ENCODE peak calls at places on chromosome 1, in five cellular contexts. J, P, S, V and W are unnamed samples.

GRCh38 chr1:206544562-206545257 is 37.4 kb downstream of the RASSF5 start:
- ATAC-seq in J (peak), S (peak), P (peak), V (peak), W (peak)

GRCh38 chr1:101124405-101124804 is 98.8 kb upstream of the DPH5 start:
- ATAC-seq in S (no peak), V (no peak), J (no peak), P (no peak), W (no peak)

GRCh38 chr1:100719490-100719889 is at the start of gene VCAM1:
- ATAC-seq in V (no peak), P (peak), S (peak), J (no peak), W (peak)

GRCh38 chr1:226643701-226644540 is 95.2 kb downstream of the ITPKB start:
- ATAC-seq in V (no peak), J (no peak), S (no peak), P (peak), W (no peak)

GRCh38 chr1:236018885-236019453 is 45.9 kb downstream of the NID1 start:
- ATAC-seq in V (no peak), J (peak), S (peak), P (no peak), W (no peak)

GRCh38 chr1:4309676-4310320 is 344.6 kb upstream of the AJAP1 start:
- ATAC-seq in S (no peak), P (no peak), V (no peak), J (no peak), W (no peak)

GRCh38 chr1:185560760-185561159 is 173.4 kb upstream of the HMCN1 start:
- ATAC-seq in P (no peak), S (no peak), J (no peak), V (no peak), W (no peak)

GRCh38 chr1:202709276-202710041 is 795 bp downstream of the SYT2 start:
- ATAC-seq in J (no peak), P (no peak), S (peak), V (no peak), W (no peak)

GRCh38 chr1:64944913-64945312 is 21.4 kb downstream of the JAK1 start:
- ATAC-seq in S (no peak), P (no peak), V (no peak), J (no peak), W (no peak)